ENCODE peak calls at places on chromosomes 5 and 9, in five cellular contexts. W, Z, P, Y and N are unnamed samples.
A peak's percentile ranks its signal among the peaks of the same experiment; 100 is the strongest.

GRCh38 chr5:176632777-176633176 is 2.3 kb downstream of the EIF4E1B start:
- DNase-seq in W (no peak), Z (peak; percentile 61), P (no peak), Y (no peak), N (no peak)

GRCh38 chr9:96136992-96137665 is 164.8 kb downstream of the HSD17B3 start:
- DNase-seq in W (no peak), Z (no peak), P (peak; percentile 79), Y (no peak), N (no peak)

GRCh38 chr9:98255578-98256296 is at the start of gene TBC1D2:
- DNase-seq in W (peak; percentile 96), Z (peak; percentile 93), P (peak; percentile 99), Y (peak; percentile 94), N (peak; percentile 95)

GRCh38 chr9:36878986-36879982 is 154.8 kb downstream of the PAX5 start:
- DNase-seq in W (no peak), Z (no peak), P (no peak), Y (no peak), N (no peak)

GRCh38 chr5:76401801-76402250 is 1.3 kb upstream of the IQGAP2 start:
- DNase-seq in W (no peak), Z (no peak), P (no peak), Y (no peak), N (no peak)

GRCh38 chr5:74394924-74395880 is 245.3 kb downstream of the ENC1 start:
- DNase-seq in W (no peak), Z (peak; percentile 59), P (no peak), Y (no peak), N (no peak)

GRCh38 chr5:135186662-135187522 is 152.9 kb upstream of the PITX1 start:
- DNase-seq in W (no peak), Z (no peak), P (no peak), Y (peak; percentile 25), N (no peak)

GRCh38 chr9:83707518-83707767 is 315 bp downstream of the UBQLN1 start:
- DNase-seq in W (peak; percentile 67), Z (no peak), P (peak; percentile 75), Y (no peak), N (no peak)

GRCh38 chr5:139415221-139415861 is 11.5 kb upstream of the SPATA24 start:
- DNase-seq in W (no peak), Z (peak; percentile 79), P (no peak), Y (no peak), N (peak; percentile 80)

GRCh38 chr9:128565578-128565977 is 13.2 kb downstream of the SPTAN1 start:
- DNase-seq in W (no peak), Z (no peak), P (no peak), Y (no peak), N (no peak)

GRCh38 chr5:118199801-118200200 is 788.5 kb downstream of the DTWD2 start:
- DNase-seq in W (no peak), Z (no peak), P (no peak), Y (no peak), N (no peak)

GRCh38 chr9:23789529-23790254 is 36.3 kb downstream of the ELAVL2 start:
- DNase-seq in W (no peak), Z (no peak), P (no peak), Y (no peak), N (no peak)

GRCh38 chr9:77966718-77967117 is 64.9 kb downstream of the GNAQ start:
- DNase-seq in W (no peak), Z (no peak), P (no peak), Y (no peak), N (no peak)

GRCh38 chr5:171093598-171093997 is 215.4 kb upstream of the TLX3 start:
- DNase-seq in W (no peak), Z (no peak), P (no peak), Y (no peak), N (no peak)

GRCh38 chr5:139650689-139651501 is 2.7 kb downstream of the CXXC5 start:
- DNase-seq in W (no peak), Z (peak; percentile 97), P (peak; percentile 85), Y (peak; percentile 56), N (peak; percentile 65)

GRCh38 chr9:126151671-126152050 is 175.0 kb upstream of the MVB12B start:
- DNase-seq in W (no peak), Z (no peak), P (peak; percentile 16), Y (no peak), N (no peak)

GRCh38 chr9:116391306-116391900 is 237.8 kb downstream of the PAPPA start:
- DNase-seq in W (no peak), Z (no peak), P (no peak), Y (no peak), N (no peak)

GRCh38 chr5:13350754-13351153 is 593.7 kb downstream of the DNAH5 start:
- DNase-seq in W (no peak), Z (no peak), P (no peak), Y (no peak), N (no peak)

GRCh38 chr5:1551426-1551825 is 27.7 kb upstream of the LPCAT1 start:
- DNase-seq in W (peak; percentile 13), Z (no peak), P (no peak), Y (no peak), N (no peak)

GRCh38 chr9:73853547-73853946 is 643.6 kb upstream of the RORB start:
- DNase-seq in W (no peak), Z (no peak), P (no peak), Y (no peak), N (no peak)

GRCh38 chr9:134130503-134131375 is 5.1 kb upstream of the WDR5 start:
- DNase-seq in W (peak; percentile 83), Z (peak; percentile 39), P (peak; percentile 91), Y (no peak), N (peak; percentile 80)

GRCh38 chr9:4490705-4491620 is 695 bp downstream of the SLC1A1 start:
- DNase-seq in W (no peak), Z (no peak), P (no peak), Y (no peak), N (no peak)

GRCh38 chr5:773517-774264 is 10.8 kb downstream of the ZDHHC11B start:
- DNase-seq in W (peak; percentile 17), Z (no peak), P (no peak), Y (no peak), N (peak; percentile 60)

GRCh38 chr9:97714435-97714834 is 17.3 kb upstream of the XPA start:
- DNase-seq in W (no peak), Z (no peak), P (no peak), Y (peak; percentile 82), N (no peak)

GRCh38 chr9:81522721-81523551 is 166.4 kb downstream of the TLE1 start:
- DNase-seq in W (no peak), Z (no peak), P (no peak), Y (peak; percentile 68), N (no peak)

GRCh38 chr5:154202379-154203260 is 12.1 kb downstream of the GALNT10 start:
- DNase-seq in W (no peak), Z (no peak), P (peak; percentile 53), Y (no peak), N (no peak)

GRCh38 chr5:172007153-172007794 is 836 bp upstream of the FBXW11 start:
- DNase-seq in W (no peak), Z (no peak), P (no peak), Y (no peak), N (no peak)

GRCh38 chr5:145752534-145752933 is 82.6 kb downstream of the PRELID2 start:
- DNase-seq in W (no peak), Z (no peak), P (no peak), Y (no peak), N (no peak)

GRCh38 chr5:139644646-139645494 is 3.3 kb upstream of the CXXC5 start:
- DNase-seq in W (peak; percentile 14), Z (no peak), P (peak; percentile 14), Y (no peak), N (no peak)

GRCh38 chr9:19085295-19085694 is 17.4 kb downstream of the HAUS6 start:
- DNase-seq in W (no peak), Z (no peak), P (no peak), Y (peak; percentile 23), N (no peak)

GRCh38 chr9:128164332-128164885 is 4.3 kb downstream of the BBLN start:
- DNase-seq in W (peak; percentile 55), Z (no peak), P (no peak), Y (no peak), N (peak; percentile 30)

GRCh38 chr5:178221203-178221771 is 11.3 kb downstream of the PHYKPL start:
- DNase-seq in W (no peak), Z (no peak), P (no peak), Y (no peak), N (no peak)

GRCh38 chr5:178223828-178224335 is 8.7 kb downstream of the PHYKPL start:
- DNase-seq in W (no peak), Z (no peak), P (no peak), Y (no peak), N (no peak)

GRCh38 chr5:178223196-178223773 is 9.3 kb downstream of the PHYKPL start:
- DNase-seq in W (no peak), Z (no peak), P (no peak), Y (no peak), N (peak; percentile 18)

GRCh38 chr5:178222292-178222691 is 10.3 kb downstream of the PHYKPL start:
- DNase-seq in W (no peak), Z (no peak), P (no peak), Y (no peak), N (no peak)

GRCh38 chr5:178221857-178222256 is 10.7 kb downstream of the PHYKPL start:
- DNase-seq in W (no peak), Z (peak; percentile 80), P (no peak), Y (no peak), N (peak; percentile 10)
- TF ChIP-seq POLR2A in W (no peak), Z (no peak), P (no peak), Y (no peak), N (no peak)

GRCh38 chr9:136079916-136080246 is 15.2 kb downstream of the NACC2 start:
- DNase-seq in W (no peak), Z (peak; percentile 63), P (no peak), Y (no peak), N (peak; percentile 55)
- H3K27ac ChIP-seq in W (no peak overlapping the region), Z (peak overlapping the region; percentile 75), P (peak overlapping the region; percentile 59), Y (peak overlapping the region; percentile 77), N (peak overlapping the region; percentile 60)

GRCh38 chr9:136728080-136728547 is 14.6 kb downstream of the LCN10 start:
- DNase-seq in W (peak; percentile 77), Z (peak; percentile 82), P (peak; percentile 92), Y (peak; percentile 91), N (peak; percentile 94)
- TF ChIP-seq POLR2A in W (peak; percentile 87), Z (peak; percentile 98), P (peak; percentile 57), Y (peak; percentile 99), N (peak; percentile 35)

GRCh38 chr5:124712724-124713305 is 33.6 kb downstream of the ZNF608 start:
- DNase-seq in W (no peak), Z (no peak), P (no peak), Y (no peak), N (no peak)
- H3K27ac ChIP-seq in W (no peak overlapping the region), Z (no peak overlapping the region), P (no peak overlapping the region), Y (no peak overlapping the region), N (no peak overlapping the region)